ENCODE peak calls at places on chromosomes 3 and 15, in five cellular contexts. X is GM23248, K is neural progenitor cell, T is MM.1S, D is SK-N-SH. U is an unnamed sample.

GRCh38 chr3:175748087-175748732 is 889.1 kb downstream of the NAALADL2 start:
- DNase-seq in T (no peak), D (no peak), X (peak), K (no peak), U (peak)

GRCh38 chr15:64461577-64462162 is 1.3 kb downstream of the ZNF609 start:
- DNase-seq in T (no peak), K (peak), X (peak), D (peak), U (no peak)

GRCh38 chr3:63945558-63946096 is 33.4 kb upstream of the SCAANT1 start:
- DNase-seq in D (no peak), X (no peak), T (no peak), K (no peak), U (no peak)

GRCh38 chr3:52533623-52534280 is at the start of gene NT5DC2:
- DNase-seq in K (peak), T (peak), D (peak), X (peak), U (peak)

GRCh38 chr3:153756816-153757215 is 364.4 kb upstream of the ARHGEF26 start:
- DNase-seq in X (peak), T (no peak), K (no peak), D (no peak), U (peak)

GRCh38 chr15:45456212-45457106 is 66.1 kb downstream of the SLC30A4 start:
- DNase-seq in X (peak), D (peak), K (no peak), T (no peak), U (peak)

GRCh38 chr15:64763874-64764273 is 11.5 kb downstream of the RBPMS2 start:
- DNase-seq in T (no peak), K (no peak), D (no peak), X (no peak), U (no peak)

GRCh38 chr3:25665646-25666136 is 984 bp upstream of the TOP2B start:
- DNase-seq in X (no peak), T (no peak), K (no peak), D (no peak), U (no peak)

GRCh38 chr15:90046846-90047481 is 45.8 kb downstream of the ZNF710 start:
- DNase-seq in T (peak), D (no peak), X (no peak), K (no peak), U (peak)

GRCh38 chr3:40109641-40110490 is 199.6 kb upstream of the EIF1B start:
- DNase-seq in T (no peak), K (peak), D (peak), X (peak), U (no peak)

GRCh38 chr3:179105881-179106280 is 34.3 kb upstream of the ZMAT3 start:
- DNase-seq in D (no peak), X (no peak), K (no peak), T (no peak), U (no peak)

GRCh38 chr15:39785806-39786205 is 3.2 kb upstream of the FSIP1 start:
- DNase-seq in K (no peak), D (no peak), X (no peak), T (peak), U (peak)

GRCh38 chr3:125116311-125117069 is 60.7 kb upstream of the HEG1 start:
- DNase-seq in X (peak), K (no peak), T (no peak), D (no peak), U (peak)

GRCh38 chr3:72135636-72136035 is 350.7 kb upstream of the PROK2 start:
- DNase-seq in X (no peak), D (no peak), K (no peak), T (no peak), U (no peak)

DNA sequence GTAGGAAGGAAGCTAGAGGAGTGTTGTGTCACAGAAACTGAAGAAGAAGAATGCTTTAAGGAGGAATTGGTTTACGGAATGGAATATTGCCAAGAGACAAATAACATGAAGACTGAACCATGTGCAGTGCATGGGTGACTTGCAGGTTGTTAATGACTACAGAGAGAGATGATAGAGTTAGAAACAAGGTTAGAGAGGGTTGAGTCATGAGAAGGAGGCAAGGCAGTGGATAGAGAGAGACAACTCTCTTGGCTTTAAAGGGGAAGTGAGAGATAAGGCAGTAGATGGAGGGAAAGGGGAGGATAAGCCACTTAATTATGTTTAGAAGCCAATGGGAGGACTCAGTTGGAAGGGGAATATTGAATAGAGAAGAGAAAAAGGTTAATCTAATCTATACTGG is 119.3 kb upstream of the CCNL1 start:
- DNase-seq in D (no peak), K (no peak), X (no peak), T (no peak), U (no peak)
- TF ChIP-seq EZH2phosphoT487 in D (no peak), K (no peak), X (no peak), T (no peak), U (no peak)

GRCh38 chr3:187935623-187936156 is 190.4 kb upstream of the BCL6 start:
- DNase-seq in T (peak), D (peak), X (no peak), K (no peak), U (no peak)
- TF ChIP-seq EZH2phosphoT487 in T (no peak), D (no peak), X (no peak), K (no peak), U (no peak)

DNA sequence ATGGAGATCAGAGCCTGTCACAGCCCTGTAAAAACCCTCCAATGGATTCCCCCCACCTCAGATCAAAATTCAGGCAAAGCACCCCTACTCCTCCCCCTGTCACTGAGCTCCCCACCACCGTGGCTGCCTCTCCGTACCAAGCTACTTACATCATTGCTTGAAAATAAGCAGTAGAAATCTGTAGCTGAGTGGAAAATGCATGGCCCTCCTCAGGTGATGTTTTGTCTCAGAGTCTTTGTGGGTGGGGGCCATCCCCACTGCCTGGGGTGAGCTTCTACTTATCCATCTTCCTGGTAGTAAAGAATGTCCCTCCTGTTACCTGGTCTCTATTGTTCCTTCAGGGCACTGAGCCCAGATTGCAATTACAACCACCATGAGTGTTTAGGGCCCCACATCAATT is 34.5 kb downstream of the SLCO2A1 start:
- DNase-seq in K (no peak), T (no peak), X (no peak), D (no peak), U (no peak)
- TF ChIP-seq EZH2phosphoT487 in K (no peak), T (no peak), X (no peak), D (no peak), U (no peak)

GRCh38 chr3:16802382-16802781 is 82.4 kb upstream of the PLCL2 start:
- DNase-seq in T (no peak), X (no peak), D (no peak), K (no peak), U (no peak)

GRCh38 chr3:16801223-16801622 is 83.5 kb upstream of the PLCL2 start:
- DNase-seq in K (no peak), T (peak), D (no peak), X (no peak), U (no peak)

GRCh38 chr3:16800361-16800760 is 84.4 kb upstream of the PLCL2 start:
- DNase-seq in D (no peak), K (no peak), X (no peak), T (no peak), U (no peak)

GRCh38 chr3:16801698-16802097 is 83.1 kb upstream of the PLCL2 start:
- DNase-seq in T (peak), D (peak), X (peak), K (no peak), U (no peak)

DNA sequence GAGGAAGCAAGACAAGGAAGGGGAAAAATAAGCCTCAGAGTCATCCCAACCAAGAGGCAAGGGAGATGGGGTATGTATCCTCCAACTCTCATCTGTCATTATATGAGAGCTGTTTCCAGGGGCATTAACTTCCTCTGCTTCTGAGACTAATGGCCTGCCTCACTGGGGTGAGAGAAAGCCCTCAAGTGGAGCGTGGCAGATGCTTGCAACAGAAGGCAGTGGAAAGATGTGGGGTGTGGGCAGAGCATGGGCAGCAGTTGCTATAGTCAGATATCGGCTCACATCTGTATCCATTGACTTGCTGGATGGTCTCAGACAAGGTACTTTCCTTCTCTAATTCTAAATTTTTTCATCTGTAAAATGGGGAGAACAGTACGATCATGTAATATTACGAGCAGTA is 81.7 kb upstream of the PLCL2 start:
- DNase-seq in T (no peak), K (no peak), X (no peak), D (no peak), U (no peak)
- TF ChIP-seq EZH2phosphoT487 in T (no peak), K (no peak), X (no peak), D (no peak), U (no peak)

GRCh38 chr3:136860541-136860940 is 1.5 kb upstream of the NCK1 start:
- DNase-seq in K (peak), X (peak), T (no peak), D (no peak), U (no peak)
- TF ChIP-seq EZH2phosphoT487 in K (peak), X (no peak), T (no peak), D (no peak), U (no peak)